ENCODE peak calls at places on chromosomes 2 and 18, in six cellular contexts. One of them, this sample, is unnamed.

GRCh38 chr2:61789807-61790602 is 63.9 kb downstream of the FAM161A start:
- DNase-seq in GM10248: no peak
- DNase-seq in kidney tubule cell: no peak
- DNase-seq in NCI-H345: no peak
- DNase-seq in NCI-H1092 treated with DMSO at 0.1 percent for 48 hours: no peak
- DNase-seq in NCI-H2081 treated with DMSO at 0.1 percent for 48 hours: no peak
- DNase-seq in this sample: no peak

GRCh38 chr2:51918113-51918512 is 886.2 kb upstream of the NRXN1 start:
- DNase-seq in GM10248: no peak
- DNase-seq in kidney tubule cell: no peak
- DNase-seq in NCI-H345: no peak
- DNase-seq in NCI-H1092 treated with DMSO at 0.1 percent for 48 hours: no peak
- DNase-seq in NCI-H2081 treated with DMSO at 0.1 percent for 48 hours: no peak
- DNase-seq in this sample: no peak

GRCh38 chr2:226730487-226730886 is 69.1 kb downstream of the IRS1 start:
- DNase-seq in GM10248: no peak
- DNase-seq in kidney tubule cell: no peak
- DNase-seq in NCI-H345: no peak
- DNase-seq in NCI-H1092 treated with DMSO at 0.1 percent for 48 hours: no peak
- DNase-seq in NCI-H2081 treated with DMSO at 0.1 percent for 48 hours: no peak
- DNase-seq in this sample: no peak

GRCh38 chr2:46970334-46971288 is 55.0 kb upstream of the MCFD2 start:
- DNase-seq in GM10248: no peak
- DNase-seq in kidney tubule cell: peak
- DNase-seq in NCI-H345: no peak
- DNase-seq in NCI-H1092 treated with DMSO at 0.1 percent for 48 hours: no peak
- DNase-seq in NCI-H2081 treated with DMSO at 0.1 percent for 48 hours: no peak
- DNase-seq in this sample: no peak

GRCh38 chr2:73701968-73702665 is 35.0 kb downstream of the TPRKB start:
- DNase-seq in GM10248: no peak
- DNase-seq in kidney tubule cell: peak
- DNase-seq in NCI-H345: no peak
- DNase-seq in NCI-H1092 treated with DMSO at 0.1 percent for 48 hours: no peak
- DNase-seq in NCI-H2081 treated with DMSO at 0.1 percent for 48 hours: no peak
- DNase-seq in this sample: no peak

GRCh38 chr2:237057893-237058300 is 27.8 kb upstream of the COPS8 start:
- DNase-seq in GM10248: peak
- DNase-seq in kidney tubule cell: no peak
- DNase-seq in NCI-H345: no peak
- DNase-seq in NCI-H1092 treated with DMSO at 0.1 percent for 48 hours: no peak
- DNase-seq in NCI-H2081 treated with DMSO at 0.1 percent for 48 hours: no peak
- DNase-seq in this sample: no peak

GRCh38 chr2:71494091-71494490 is 40.7 kb downstream of the DYSF start:
- DNase-seq in GM10248: no peak
- DNase-seq in kidney tubule cell: no peak
- DNase-seq in NCI-H345: no peak
- DNase-seq in NCI-H1092 treated with DMSO at 0.1 percent for 48 hours: no peak
- DNase-seq in NCI-H2081 treated with DMSO at 0.1 percent for 48 hours: no peak
- DNase-seq in this sample: no peak

GRCh38 chr2:86221066-86221684 is 21.9 kb downstream of the MRPL35 start:
- DNase-seq in GM10248: peak
- DNase-seq in kidney tubule cell: peak
- DNase-seq in NCI-H345: peak
- DNase-seq in NCI-H1092 treated with DMSO at 0.1 percent for 48 hours: peak
- DNase-seq in NCI-H2081 treated with DMSO at 0.1 percent for 48 hours: no peak
- DNase-seq in this sample: no peak

GRCh38 chr18:48698707-48699106 is 159.9 kb downstream of the CTIF start:
- DNase-seq in GM10248: no peak
- DNase-seq in kidney tubule cell: no peak
- DNase-seq in NCI-H345: no peak
- DNase-seq in NCI-H1092 treated with DMSO at 0.1 percent for 48 hours: no peak
- DNase-seq in NCI-H2081 treated with DMSO at 0.1 percent for 48 hours: no peak
- DNase-seq in this sample: no peak

GRCh38 chr2:113173563-113174368 is at the start of gene PSD4:
- DNase-seq in GM10248: peak
- DNase-seq in kidney tubule cell: no peak
- DNase-seq in NCI-H345: no peak
- DNase-seq in NCI-H1092 treated with DMSO at 0.1 percent for 48 hours: no peak
- DNase-seq in NCI-H2081 treated with DMSO at 0.1 percent for 48 hours: no peak
- DNase-seq in this sample: no peak

GRCh38 chr2:33226546-33226945 is 249.9 kb upstream of the RASGRP3 start:
- DNase-seq in GM10248: no peak
- DNase-seq in kidney tubule cell: no peak
- DNase-seq in NCI-H345: no peak
- DNase-seq in NCI-H1092 treated with DMSO at 0.1 percent for 48 hours: no peak
- DNase-seq in NCI-H2081 treated with DMSO at 0.1 percent for 48 hours: no peak
- DNase-seq in this sample: no peak

GRCh38 chr2:10810175-10811161 is 2.1 kb downstream of the PDIA6 start:
- DNase-seq in GM10248: no peak
- DNase-seq in kidney tubule cell: peak
- DNase-seq in NCI-H345: no peak
- DNase-seq in NCI-H1092 treated with DMSO at 0.1 percent for 48 hours: no peak
- DNase-seq in NCI-H2081 treated with DMSO at 0.1 percent for 48 hours: no peak
- DNase-seq in this sample: no peak

GRCh38 chr18:29077344-29077743 is 900.4 kb upstream of the CDH2 start:
- DNase-seq in GM10248: no peak
- DNase-seq in kidney tubule cell: no peak
- DNase-seq in NCI-H345: no peak
- DNase-seq in NCI-H1092 treated with DMSO at 0.1 percent for 48 hours: no peak
- DNase-seq in NCI-H2081 treated with DMSO at 0.1 percent for 48 hours: no peak
- DNase-seq in this sample: no peak

GRCh38 chr18:30971338-30971956 is 71.1 kb downstream of the DSC3 start:
- DNase-seq in GM10248: peak
- DNase-seq in kidney tubule cell: peak
- DNase-seq in NCI-H345: peak
- DNase-seq in NCI-H1092 treated with DMSO at 0.1 percent for 48 hours: peak
- DNase-seq in NCI-H2081 treated with DMSO at 0.1 percent for 48 hours: no peak
- DNase-seq in this sample: peak

GRCh38 chr18:48962857-48963554 is 12.2 kb upstream of the SMAD7 start:
- DNase-seq in GM10248: no peak
- DNase-seq in kidney tubule cell: no peak
- DNase-seq in NCI-H345: no peak
- DNase-seq in NCI-H1092 treated with DMSO at 0.1 percent for 48 hours: no peak
- DNase-seq in NCI-H2081 treated with DMSO at 0.1 percent for 48 hours: no peak
- DNase-seq in this sample: no peak